ENCODE peak calls at places on chromosomes 6 and 20, in six cellular contexts. F, C, U, T, X and J are unnamed samples.

GRCh38 chr6:104855507-104855906 is 4.2 kb downstream of the HACE1 start:
- DNase-seq in C (no peak), X (no peak), F (no peak), T (no peak), U (no peak), J (no peak)

GRCh38 chr20:33791959-33792597 is 19.1 kb upstream of the CHMP4B start:
- DNase-seq in C (no peak), F (peak), U (peak), T (peak), X (peak), J (peak)

GRCh38 chr6:161367472-161367871 is 93.6 kb upstream of the AGPAT4 start:
- DNase-seq in F (no peak), T (no peak), C (no peak), U (no peak), X (peak), J (no peak)

GRCh38 chr20:9375221-9375681 is 139.1 kb upstream of the LAMP5 start:
- DNase-seq in T (no peak), F (no peak), U (no peak), X (no peak), C (no peak), J (no peak)

GRCh38 chr6:52512199-52512598 is 64.7 kb downstream of the TRAM2 start:
- DNase-seq in T (peak), X (no peak), F (peak), C (peak), U (peak), J (no peak)

GRCh38 chr20:20780127-20780822 is 67.8 kb upstream of the RALGAPA2 start:
- DNase-seq in C (peak), F (peak), U (peak), X (peak), T (peak), J (peak)

GRCh38 chr6:8888468-8888867 is 453.1 kb upstream of the SLC35B3 start:
- DNase-seq in U (no peak), C (no peak), X (peak), T (no peak), F (no peak), J (peak)

GRCh38 chr6:168132531-168133184 is 53.6 kb upstream of the FRMD1 start:
- DNase-seq in U (peak), X (peak), F (peak), T (peak), C (no peak), J (peak)

GRCh38 chr6:37807656-37808055 is 11.9 kb upstream of the ZFAND3 start:
- DNase-seq in C (no peak), X (no peak), U (no peak), F (no peak), T (peak), J (no peak)

GRCh38 chr6:72787521-72788031 is 165.7 kb downstream of the KCNQ5 start:
- DNase-seq in T (no peak), U (no peak), X (no peak), F (no peak), C (no peak), J (no peak)

GRCh38 chr20:37989601-37990001 is 43.7 kb downstream of the TTI1 start:
- DNase-seq in F (no peak), U (peak), T (peak), C (no peak), X (no peak), J (no peak)

GRCh38 chr20:37519508-37520416 is 1.3 kb upstream of the NNAT start:
- DNase-seq in T (no peak), F (peak), C (no peak), U (peak), X (peak), J (peak)

GRCh38 chr6:116409756-116410155 is 39.0 kb downstream of the DSE start:
- DNase-seq in U (no peak), T (no peak), C (no peak), X (no peak), F (no peak), J (peak)

GRCh38 chr6:1592852-1593251 is 16.9 kb upstream of the FOXC1 start:
- DNase-seq in X (no peak), F (no peak), U (no peak), C (no peak), T (no peak), J (no peak)

GRCh38 chr6:33905081-33905609 is 101.3 kb upstream of the MLN start:
- DNase-seq in F (no peak), C (no peak), T (peak), U (no peak), X (no peak), J (no peak)

GRCh38 chr6:33909737-33910136 is 105.9 kb upstream of the MLN start:
- DNase-seq in T (no peak), U (no peak), F (no peak), X (no peak), C (no peak), J (no peak)

GRCh38 chr6:33906413-33906812 is 102.6 kb upstream of the MLN start:
- DNase-seq in T (no peak), X (no peak), F (no peak), U (no peak), C (no peak), J (no peak)

GRCh38 chr6:33907227-33907626 is 103.4 kb upstream of the MLN start:
- DNase-seq in F (no peak), X (no peak), T (no peak), C (no peak), U (no peak), J (no peak)

DNA sequence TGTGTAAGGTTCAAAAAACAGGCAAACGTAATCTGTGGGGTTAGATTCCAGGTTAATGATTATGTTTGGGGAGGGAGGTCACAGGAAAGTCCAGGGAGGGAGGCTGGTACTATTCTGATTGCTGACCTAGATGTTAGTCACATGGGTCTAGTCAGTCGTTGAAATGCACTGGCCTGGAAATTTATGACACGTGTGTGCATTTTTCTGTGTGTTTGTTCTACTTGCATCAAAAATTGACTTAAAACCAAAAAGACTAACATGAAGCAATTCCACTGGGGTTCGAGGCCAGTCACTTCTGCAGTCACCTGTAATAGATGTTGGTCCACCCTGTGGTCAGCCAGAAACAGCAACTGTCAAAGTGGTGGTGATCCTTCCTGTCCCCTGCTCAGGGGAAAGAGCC is 104.2 kb upstream of the MLN start:
- DNase-seq in C (no peak), T (peak), F (no peak), U (no peak), X (peak), J (peak)
- TF ChIP-seq POLR2A in C (no peak), T (no peak), F (no peak), U (no peak), X (no peak), J (no peak)

GRCh38 chr6:166907871-166908806 is 48.2 kb downstream of the RNASET2 start:
- DNase-seq in X (peak), T (no peak), F (no peak), U (no peak), C (no peak), J (no peak)

GRCh38 chr6:166906376-166907044 is 49.8 kb downstream of the RNASET2 start:
- DNase-seq in F (no peak), T (no peak), X (no peak), C (no peak), U (no peak), J (no peak)

GRCh38 chr6:166905505-166906134 is 50.7 kb downstream of the RNASET2 start:
- DNase-seq in F (no peak), X (no peak), T (no peak), C (no peak), U (no peak), J (no peak)

GRCh38 chr6:166908812-166909211 is 47.5 kb downstream of the RNASET2 start:
- DNase-seq in C (no peak), U (no peak), T (no peak), X (no peak), F (no peak), J (no peak)

GRCh38 chr6:166907373-166907841 is 48.9 kb downstream of the RNASET2 start:
- DNase-seq in C (no peak), T (no peak), X (no peak), U (no peak), F (no peak), J (peak)
- TF ChIP-seq POLR2A in C (no peak), T (no peak), X (no peak), U (no peak), F (no peak), J (no peak)

DNA sequence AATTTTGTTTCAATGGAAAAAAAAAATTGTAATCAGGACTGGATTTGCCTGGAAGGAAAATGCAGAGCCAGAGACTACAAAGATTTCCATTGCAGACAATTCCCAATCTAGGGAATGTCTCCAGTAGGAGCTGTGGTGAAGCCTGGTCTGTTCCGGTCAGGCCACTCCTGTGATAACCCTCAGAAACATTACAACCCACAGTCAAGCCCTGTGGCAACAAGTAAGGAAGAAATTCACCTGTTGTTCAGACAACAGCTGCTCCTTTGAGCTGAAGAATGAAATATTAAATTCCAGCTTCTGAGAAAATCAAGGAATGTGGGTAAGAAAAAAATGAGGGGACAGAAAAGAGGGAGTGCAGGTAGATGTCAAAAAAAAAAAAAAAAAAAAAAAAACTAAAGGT is 8.0 kb downstream of the PRKN start:
- DNase-seq in F (no peak), U (no peak), C (no peak), T (no peak), X (no peak), J (no peak)
- TF ChIP-seq POLR2A in F (no peak), U (no peak), C (no peak), T (no peak), X (no peak), J (no peak)

DNA sequence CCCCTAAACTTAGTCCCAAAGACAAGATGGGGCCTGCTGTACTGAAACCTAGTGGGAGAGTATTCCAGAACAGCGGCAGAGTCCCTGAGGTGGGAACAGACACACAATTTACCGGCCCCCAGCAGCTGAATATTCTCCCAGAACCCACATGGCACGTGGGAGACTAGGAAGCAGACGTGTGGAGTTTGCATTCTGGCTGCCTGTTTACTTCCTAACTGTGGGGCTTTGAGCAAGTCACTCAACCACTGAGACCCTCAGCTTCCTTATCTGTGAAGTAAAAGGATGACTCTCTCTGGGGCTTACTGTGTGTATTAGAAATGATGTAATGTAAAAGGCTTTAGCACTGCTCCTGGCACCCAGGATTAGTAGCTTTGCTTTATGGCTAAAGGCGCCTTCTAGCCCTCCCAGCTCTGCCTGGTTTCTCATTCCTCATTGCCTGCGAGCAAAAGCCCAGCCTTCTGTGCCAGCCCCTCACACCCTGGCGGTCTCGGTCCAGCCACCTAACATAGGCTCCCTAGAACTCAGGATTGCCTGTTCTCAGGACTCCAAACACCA is 353.1 kb downstream of the CDC5L start:
- DNase-seq in T (no peak), U (no peak), F (no peak), C (no peak), X (no peak), J (no peak)
- TF ChIP-seq POLR2A in T (no peak), U (no peak), F (no peak), C (no peak), X (no peak), J (no peak)

DNA sequence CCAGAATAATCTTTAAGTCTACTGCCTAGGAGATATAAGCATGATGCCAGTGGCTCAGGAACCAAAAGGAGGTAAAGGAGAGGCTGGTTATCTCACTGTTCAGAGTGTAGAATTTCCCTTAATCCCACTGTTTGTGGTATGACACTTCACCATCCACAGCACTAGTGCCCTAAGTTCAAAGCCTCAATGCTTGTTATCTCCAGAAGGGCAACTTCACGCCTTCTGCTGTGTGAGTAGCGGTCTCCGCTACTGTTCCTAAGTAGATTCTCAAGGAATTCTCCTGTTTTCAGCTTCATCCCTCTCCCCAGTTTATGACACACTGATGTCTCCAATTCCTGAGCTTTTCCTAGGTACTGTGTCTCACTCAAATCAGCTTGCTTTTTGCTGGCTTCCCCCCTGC is 13.7 kb upstream of the SNPH start:
- DNase-seq in T (no peak), X (no peak), C (no peak), F (no peak), U (no peak), J (no peak)
- TF ChIP-seq POLR2A in T (no peak), X (no peak), C (no peak), F (no peak), U (no peak), J (no peak)

GRCh38 chr6:106084973-106085686 is 1.0 kb upstream of the PRDM1 start:
- DNase-seq in T (no peak), U (no peak), F (no peak), C (no peak), X (no peak), J (peak)

GRCh38 chr6:106085687-106085983 is 501 bp upstream of the PRDM1 start:
- DNase-seq in C (no peak), F (no peak), T (no peak), U (no peak), X (no peak), J (no peak)

GRCh38 chr6:106087548-106088325 is 1.6 kb downstream of the PRDM1 start:
- DNase-seq in F (no peak), U (peak), X (no peak), C (no peak), T (peak), J (no peak)

GRCh38 chr6:106084106-106084963 is 1.8 kb upstream of the PRDM1 start:
- DNase-seq in F (no peak), X (peak), U (no peak), C (no peak), T (peak), J (peak)

DNA sequence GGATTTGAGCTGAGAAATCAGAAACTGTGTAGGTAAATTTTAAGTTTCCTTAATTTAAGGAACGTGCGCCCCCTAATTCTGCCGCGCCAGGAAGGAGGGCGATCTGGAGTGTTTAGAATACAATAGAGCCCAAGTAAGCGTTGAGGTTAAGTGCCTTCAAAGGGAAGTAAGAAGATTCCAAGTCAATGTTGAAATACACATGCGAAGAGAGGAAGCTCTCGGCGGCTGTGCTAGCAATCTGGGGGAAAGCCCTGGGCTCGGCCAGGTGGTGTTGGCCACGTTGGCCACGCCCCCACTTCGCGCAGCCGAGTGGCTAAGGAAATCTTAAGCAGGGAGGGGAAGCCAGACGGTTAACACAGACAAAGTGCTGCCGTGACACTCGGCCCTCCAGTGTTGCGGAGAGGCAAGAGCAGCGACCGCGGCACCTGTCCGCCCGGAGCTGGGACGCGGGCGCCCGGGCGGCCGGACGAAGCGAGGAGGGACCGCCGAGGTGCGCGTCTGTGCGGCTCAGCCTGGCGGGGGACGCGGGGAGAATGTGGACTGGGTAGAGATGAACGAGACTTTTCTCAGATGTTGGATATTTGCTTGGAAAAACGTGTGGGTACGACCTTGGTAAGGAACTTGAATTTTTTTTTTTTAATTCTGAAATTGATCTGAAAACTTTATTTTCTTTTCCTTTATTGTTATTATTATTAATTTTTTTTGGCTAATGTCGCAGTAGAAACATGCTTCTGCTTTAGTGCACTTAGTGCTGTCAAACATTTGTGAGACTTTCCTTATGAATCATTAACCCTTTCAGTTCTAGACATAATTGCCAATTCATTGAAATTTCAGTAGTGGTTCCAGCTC is at the start of gene PRDM1:
- DNase-seq in T (peak), U (peak), C (peak), X (no peak), F (peak), J (peak)
- TF ChIP-seq POLR2A in T (peak), U (peak), C (no peak), X (no peak), F (no peak), J (no peak)

GRCh38 chr6:47097092-47097945 is 55.2 kb upstream of the ADGRF1 start:
- DNase-seq in F (peak), T (peak), X (peak), C (no peak), U (peak), J (peak)
- TF ChIP-seq POLR2A in F (no peak), T (no peak), X (no peak), C (no peak), U (no peak), J (no peak)

GRCh38 chr6:26041946-26042345 is 45.3 kb upstream of the HFE start:
- DNase-seq in U (no peak), X (no peak), C (no peak), F (no peak), T (no peak), J (no peak)

GRCh38 chr6:26045046-26045938 is 41.9 kb upstream of the HFE start:
- DNase-seq in X (peak), F (peak), C (peak), T (peak), U (peak), J (peak)

GRCh38 chr6:26043389-26044139 is 43.7 kb upstream of the HFE start:
- DNase-seq in X (peak), T (peak), U (peak), C (peak), F (peak), J (peak)

GRCh38 chr6:26045939-26046368 is 41.3 kb upstream of the HFE start:
- DNase-seq in C (no peak), U (no peak), T (no peak), X (peak), F (no peak), J (no peak)

GRCh38 chr6:26044140-26045045 is 42.8 kb upstream of the HFE start:
- DNase-seq in F (peak), T (peak), U (peak), X (peak), C (no peak), J (peak)
- TF ChIP-seq POLR2A in F (no peak), T (no peak), U (no peak), X (peak), C (no peak), J (peak)